ENCODE peak calls at places on chromosomes 5 and 9, in seven cellular contexts. H is CD8-positive, alpha-beta T cell; Y is Panc1; U is lower lobe of right lung; B is cardiac muscle cell; C is PC-9; Z is astrocyte of the spinal cord. A is an unnamed sample.

GRCh38 chr5:55691265-55692105 is 20.6 kb downstream of the SLC38A9 start:
- DNase-seq in H (no peak), Y (peak; percentile 60), U (no peak), B (peak; percentile 73), C (no peak), Z (peak; percentile 70), A (no peak)

GRCh38 chr9:77707696-77708095 is 59.6 kb upstream of the GNA14 start:
- DNase-seq in H (no peak), Y (peak; percentile 53), U (peak; percentile 54), B (peak; percentile 99), C (peak; percentile 71), Z (peak; percentile 97), A (peak; percentile 90)

GRCh38 chr9:110738982-110739381 is 70.4 kb downstream of the MUSK start:
- DNase-seq in H (no peak), Y (no peak), U (no peak), B (no peak), C (no peak), Z (no peak), A (no peak)

GRCh38 chr9:79868532-79869189 is 296.9 kb downstream of the TLE4 start:
- DNase-seq in H (no peak), Y (no peak), U (no peak), B (no peak), C (no peak), Z (no peak), A (no peak)

GRCh38 chr9:70504814-70505213 is 90.4 kb upstream of the KLF9 start:
- DNase-seq in H (no peak), Y (no peak), U (no peak), B (peak; percentile 73), C (no peak), Z (no peak), A (no peak)

GRCh38 chr9:93665566-93666278 is 89.3 kb downstream of the PHF2 start:
- DNase-seq in H (no peak), Y (no peak), U (peak; percentile 35), B (no peak), C (no peak), Z (no peak), A (peak; percentile 17)

GRCh38 chr9:109894921-109895758 is 115.1 kb downstream of the PALM2AKAP2 start:
- DNase-seq in H (no peak), Y (no peak), U (no peak), B (peak; percentile 13), C (no peak), Z (peak; percentile 81), A (no peak)

GRCh38 chr5:141840295-141840812 is 37.9 kb downstream of the PCDH1 start:
- DNase-seq in H (no peak), Y (no peak), U (no peak), B (no peak), C (no peak), Z (no peak), A (no peak)

GRCh38 chr9:13810510-13810909 is 503.4 kb downstream of the NFIB start:
- DNase-seq in H (no peak), Y (no peak), U (peak; percentile 32), B (peak; percentile 41), C (no peak), Z (peak; percentile 78), A (no peak)

GRCh38 chr9:89633920-89634319 is 29.1 kb downstream of the GADD45G start:
- DNase-seq in H (no peak), Y (no peak), U (no peak), B (no peak), C (no peak), Z (no peak), A (no peak)

GRCh38 chr5:180831139-180832080 is 28.8 kb upstream of the MGAT1 start:
- DNase-seq in H (peak; percentile 79), Y (peak; percentile 28), U (peak; percentile 92), B (peak; percentile 78), C (peak; percentile 82), Z (peak; percentile 70), A (peak; percentile 82)

GRCh38 chr5:96157077-96157780 is 195.6 kb upstream of the ELL2 start:
- DNase-seq in H (no peak), Y (no peak), U (no peak), B (no peak), C (peak; percentile 8), Z (no peak), A (no peak)
- TF ChIP-seq CTCF in H (no peak), Y (no peak), U (no peak), B (no peak), C (no peak), Z (no peak), A (no peak)

GRCh38 chr5:159972538-159973362 is 36.2 kb upstream of the TTC1 start:
- DNase-seq in H (no peak), Y (no peak), U (no peak), B (no peak), C (no peak), Z (no peak), A (no peak)

GRCh38 chr5:159971514-159971913 is 37.4 kb upstream of the TTC1 start:
- DNase-seq in H (no peak), Y (no peak), U (no peak), B (no peak), C (no peak), Z (no peak), A (no peak)

GRCh38 chr5:159969966-159970365 is 39.0 kb upstream of the TTC1 start:
- DNase-seq in H (no peak), Y (no peak), U (no peak), B (no peak), C (no peak), Z (no peak), A (no peak)

GRCh38 chr5:159971038-159971437 is 37.9 kb upstream of the TTC1 start:
- DNase-seq in H (no peak), Y (no peak), U (no peak), B (peak; percentile 50), C (no peak), Z (peak; percentile 73), A (no peak)

GRCh38 chr5:159971931-159972461 is 36.9 kb upstream of the TTC1 start:
- DNase-seq in H (no peak), Y (no peak), U (no peak), B (peak; percentile 24), C (peak; percentile 48), Z (no peak), A (no peak)
- TF ChIP-seq CTCF in H (no peak), Y (no peak), U (no peak), B (no peak), C (no peak), Z (no peak), A (no peak)

GRCh38 chr5:140166911-140167310 is 8.1 kb upstream of the CYSTM1 start:
- DNase-seq in H (no peak), Y (no peak), U (no peak), B (no peak), C (no peak), Z (no peak), A (no peak)

GRCh38 chr5:140165921-140166270 is 9.1 kb upstream of the CYSTM1 start:
- DNase-seq in H (no peak), Y (no peak), U (no peak), B (no peak), C (no peak), Z (no peak), A (no peak)

GRCh38 chr5:140172473-140172872 is 2.5 kb upstream of the CYSTM1 start:
- DNase-seq in H (no peak), Y (no peak), U (no peak), B (no peak), C (no peak), Z (no peak), A (no peak)

GRCh38 chr5:140168371-140168770 is 6.6 kb upstream of the CYSTM1 start:
- DNase-seq in H (no peak), Y (no peak), U (no peak), B (no peak), C (no peak), Z (no peak), A (no peak)

DNA sequence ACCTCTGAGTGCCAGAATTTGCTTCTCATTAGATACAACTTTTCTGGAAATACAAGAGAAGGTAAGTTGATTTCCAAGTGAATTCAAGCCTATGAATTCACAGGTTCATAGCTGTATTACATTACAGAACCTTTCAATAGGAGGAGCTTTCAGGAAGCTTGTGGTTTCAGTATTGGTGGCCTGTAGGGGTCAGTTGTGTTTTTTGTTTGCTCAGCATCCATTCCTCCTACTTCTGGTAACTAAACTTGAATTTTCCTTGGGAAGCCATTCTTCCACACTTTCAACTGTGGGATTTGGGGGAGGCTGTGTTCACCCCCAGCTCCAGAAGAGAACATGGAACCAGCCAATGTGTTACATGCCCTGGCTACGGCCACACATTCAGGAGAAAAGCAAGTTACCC is 5.6 kb upstream of the CYSTM1 start:
- DNase-seq in H (no peak), Y (no peak), U (no peak), B (peak; percentile 35), C (no peak), Z (no peak), A (no peak)
- TF ChIP-seq CTCF in H (no peak), Y (peak; percentile 11), U (no peak), B (no peak), C (no peak), Z (peak; percentile 28), A (no peak)

GRCh38 chr5:123949807-123950206 is 437.8 kb downstream of the CSNK1G3 start:
- DNase-seq in H (no peak), Y (no peak), U (no peak), B (no peak), C (no peak), Z (no peak), A (no peak)
- TF ChIP-seq CTCF in H (no peak), Y (no peak), U (no peak), B (no peak), C (no peak), Z (no peak), A (no peak)

GRCh38 chr5:82595083-82595482 is 316.9 kb upstream of the RPS23 start:
- DNase-seq in H (no peak), Y (no peak), U (no peak), B (no peak), C (no peak), Z (no peak), A (no peak)

GRCh38 chr5:82594097-82594496 is 315.9 kb upstream of the RPS23 start:
- DNase-seq in H (no peak), Y (no peak), U (no peak), B (peak; percentile 56), C (no peak), Z (peak; percentile 32), A (no peak)

GRCh38 chr5:82599030-82599429 is 320.9 kb upstream of the RPS23 start:
- DNase-seq in H (no peak), Y (no peak), U (no peak), B (no peak), C (no peak), Z (no peak), A (no peak)

GRCh38 chr5:82599692-82600091 is 321.5 kb upstream of the RPS23 start:
- DNase-seq in H (no peak), Y (no peak), U (no peak), B (peak; percentile 16), C (no peak), Z (no peak), A (no peak)

DNA sequence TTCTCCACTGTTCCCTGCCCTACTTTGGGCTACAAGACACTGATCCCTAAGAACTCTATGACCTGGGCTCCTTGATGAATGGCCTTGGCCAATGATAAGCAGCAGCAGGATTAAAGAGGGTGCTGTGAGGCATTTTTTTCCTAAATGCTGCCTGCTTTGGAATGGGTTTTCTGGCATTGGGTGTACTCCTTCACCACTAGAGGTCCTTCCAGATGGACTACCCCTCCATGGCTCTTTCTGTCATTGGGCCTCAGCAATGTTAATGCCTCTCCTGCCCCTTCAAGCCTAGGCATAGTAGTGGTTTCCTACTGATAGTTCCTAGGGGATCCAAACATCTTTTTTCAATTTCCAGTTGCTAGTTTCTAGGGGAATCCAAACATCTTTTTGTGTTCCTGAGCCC is 319.3 kb upstream of the RPS23 start:
- DNase-seq in H (no peak), Y (peak; percentile 7), U (no peak), B (no peak), C (no peak), Z (no peak), A (no peak)
- TF ChIP-seq CTCF in H (no peak), Y (peak; percentile 18), U (no peak), B (no peak), C (no peak), Z (peak; percentile 15), A (no peak)

GRCh38 chr9:105438136-105438839 is 9.5 kb upstream of the FSD1L start:
- DNase-seq in H (no peak), Y (no peak), U (no peak), B (peak; percentile 76), C (no peak), Z (peak; percentile 73), A (no peak)
- TF ChIP-seq CTCF in H (no peak), Y (no peak), U (no peak), B (no peak), C (no peak), Z (no peak), A (no peak)